ENCODE peak calls at places on chromosomes 4 and X, in five cellular contexts. L is SK-N-SH, N is A549, F is GM12878, M is HepG2. A is an unnamed sample.

GRCh38 chr4:122772311-122772710 is 39.8 kb downstream of the BBS12 start:
- DNase-seq in N (no peak), L (no peak), F (no peak), M (no peak), A (no peak)

GRCh38 chr4:137694138-137694537 is 161.8 kb upstream of the PCDH18 start:
- DNase-seq in F (no peak), L (no peak), N (no peak), M (no peak), A (no peak)

GRCh38 chrX:46444011-46444410 is 101.2 kb downstream of the ZNF674 start:
- DNase-seq in M (peak; percentile 40), L (no peak), N (no peak), F (no peak), A (peak; percentile 14)

GRCh38 chr4:56976283-56976877 is 1.0 kb downstream of the NOA1 start:
- DNase-seq in F (no peak), L (no peak), N (no peak), M (peak; percentile 12), A (peak; percentile 20)

GRCh38 chr4:95020521-95020920 is 262.8 kb downstream of the BMPR1B start:
- DNase-seq in M (no peak), N (no peak), F (no peak), L (no peak), A (no peak)

GRCh38 chr4:94640151-94640550 is 117.6 kb upstream of the BMPR1B start:
- DNase-seq in L (no peak), N (no peak), F (no peak), M (no peak), A (no peak)

GRCh38 chrX:3638280-3638873 is 75.1 kb downstream of the PRKX start:
- DNase-seq in N (peak; percentile 39), L (peak; percentile 57), F (peak; percentile 16), M (peak; percentile 11), A (peak; percentile 52)

GRCh38 chr4:48262926-48263325 is 6.7 kb downstream of the TEC start:
- DNase-seq in L (no peak), F (no peak), N (no peak), M (no peak), A (no peak)

DNA sequence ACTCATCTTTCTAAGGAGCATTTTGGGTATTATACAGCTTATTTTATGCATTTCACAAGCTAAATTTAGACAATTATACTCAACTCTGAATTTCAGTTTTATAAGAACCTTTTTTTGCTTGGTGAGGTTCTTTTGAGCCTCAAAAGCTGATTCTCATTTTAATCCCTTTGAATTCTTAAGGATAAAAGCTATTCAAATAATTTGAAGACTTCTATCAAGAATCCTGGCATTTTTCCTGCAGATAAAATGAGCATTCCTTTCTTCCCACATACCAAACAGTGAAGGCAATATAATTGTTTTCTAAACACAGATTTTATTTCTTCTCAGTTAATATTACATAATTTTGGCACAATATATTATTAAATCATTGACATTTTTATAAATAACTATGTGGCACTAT is 118.4 kb upstream of the GPM6A start:
- DNase-seq in N (no peak), F (no peak), M (no peak), L (no peak), A (no peak)
- TF ChIP-seq RFX5 in N (no peak), F (no peak), M (no peak), L (no peak), A (no peak)

GRCh38 chr4:19776929-19777328 is 474.8 kb upstream of the SLIT2 start:
- DNase-seq in M (no peak), N (no peak), F (no peak), L (no peak), A (no peak)

GRCh38 chr4:19783667-19784223 is 468.0 kb upstream of the SLIT2 start:
- DNase-seq in M (no peak), F (no peak), L (no peak), N (no peak), A (no peak)

GRCh38 chr4:19776021-19776459 is 475.7 kb upstream of the SLIT2 start:
- DNase-seq in M (no peak), N (peak; percentile 17), L (no peak), F (no peak), A (no peak)

GRCh38 chr4:19786616-19787015 is 465.1 kb upstream of the SLIT2 start:
- DNase-seq in L (no peak), M (no peak), N (no peak), F (no peak), A (no peak)

GRCh38 chr4:19780871-19781270 is 470.8 kb upstream of the SLIT2 start:
- DNase-seq in M (no peak), F (no peak), L (no peak), N (no peak), A (no peak)
- TF ChIP-seq REST in M (no peak), F (no peak), L (no peak), N (no peak), A (no peak)

GRCh38 chr4:1109898-1110506 is 3.4 kb downstream of the RNF212 start:
- DNase-seq in L (no peak), M (peak; percentile 39), N (peak; percentile 25), F (no peak), A (no peak)
- TF ChIP-seq RFX5 in L (no peak), M (no peak), N (no peak), F (no peak), A (no peak)

GRCh38 chr4:33882246-33882990 is 2361.9 kb downstream of the ARAP2 start:
- DNase-seq in L (no peak), F (no peak), M (no peak), N (no peak), A (no peak)
- TF ChIP-seq REST in L (no peak), F (no peak), M (no peak), N (no peak), A (no peak)

GRCh38 chr4:98293089-98293887 is 32.1 kb downstream of the RAP1GDS1 start:
- DNase-seq in M (no peak), L (no peak), N (no peak), F (no peak), A (no peak)
- TF ChIP-seq RFX5 in M (no peak), L (no peak), N (no peak), F (no peak), A (no peak)

DNA sequence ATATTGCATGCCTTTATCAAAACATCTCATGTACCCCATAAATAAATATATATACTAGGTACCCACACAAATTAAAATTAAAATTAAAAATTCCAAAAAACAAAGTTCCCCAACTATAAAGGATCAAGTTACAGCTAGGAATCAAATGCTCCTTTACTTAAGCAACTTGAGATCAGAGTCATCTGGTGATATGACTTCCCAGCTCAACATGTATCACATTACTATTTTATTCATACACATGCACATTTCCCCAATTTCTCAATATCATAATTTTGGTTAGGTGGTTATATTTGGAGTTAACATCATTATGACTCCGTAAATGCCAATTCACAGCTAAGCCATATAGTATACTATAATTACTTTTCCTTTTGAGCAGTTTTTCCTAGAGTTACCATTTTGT is 60.9 kb downstream of the CLOCK start:
- DNase-seq in L (no peak), F (no peak), M (no peak), N (no peak), A (no peak)
- TF ChIP-seq REST in L (no peak), F (no peak), M (no peak), N (no peak), A (no peak)

GRCh38 chr4:170940043-170940724 is 850.4 kb upstream of the AADAT start:
- DNase-seq in N (no peak), F (no peak), L (no peak), M (no peak), A (no peak)
- TF ChIP-seq RFX5 in N (no peak), F (no peak), L (no peak), M (no peak), A (no peak)

GRCh38 chrX:84441143-84441542 is 61.1 kb downstream of the HDX start:
- DNase-seq in F (no peak), L (no peak), M (no peak), N (no peak), A (no peak)
- TF ChIP-seq REST in F (no peak), L (no peak), M (no peak), N (no peak), A (no peak)

GRCh38 chr4:81626851-81627250 is 155.1 kb upstream of the RASGEF1B start:
- DNase-seq in M (no peak), N (no peak), F (no peak), L (no peak), A (no peak)
- TF ChIP-seq RFX5 in M (no peak), N (no peak), F (no peak), L (no peak), A (no peak)